ENCODE peak calls at places on chromosomes 13 and 19, in nine cellular contexts. K is fibroblast of mammary gland; A is neural crest cell; D is stimulated activated CD4-positive, alpha-beta T cell treated with anti-CD3 and anti-CD28 coated beads, Interleukin-2, amount 100 ng/mL, for 48 hours; C is heart left ventricle; F is GF-D8; V is astrocyte of the spinal cord; G is heart right ventricle; X is H54. Q is an unnamed sample.

GRCh38 chr13:111904166-111904565 is 162.8 kb upstream of the SOX1 start:
- DNase-seq in K (no peak), A (no peak), D (no peak), C (no peak), F (no peak), V (no peak), G (no peak), X (no peak), Q (no peak)

GRCh38 chr13:97780486-97780885 is 173.0 kb upstream of the IPO5 start:
- DNase-seq in K (no peak), A (no peak), D (no peak), C (no peak), F (no peak), V (no peak), G (no peak), X (no peak), Q (no peak)

GRCh38 chr13:110390572-110390971 is 83.5 kb downstream of the COL4A2 start:
- DNase-seq in K (peak), A (no peak), D (no peak), C (no peak), F (no peak), V (peak), G (no peak), X (peak), Q (no peak)

GRCh38 chr13:28258401-28258800 is 120.1 kb downstream of the PAN3 start:
- DNase-seq in K (no peak), A (no peak), D (no peak), C (no peak), F (no peak), V (no peak), G (no peak), X (no peak), Q (no peak)

GRCh38 chr19:5479958-5480357 is 24.7 kb downstream of the ZNRF4 start:
- DNase-seq in K (no peak), A (no peak), D (no peak), C (no peak), F (no peak), V (no peak), G (no peak), X (no peak), Q (no peak)

GRCh38 chr19:10227215-10227971 is 3.7 kb downstream of the S1PR2 start:
- DNase-seq in K (peak), A (peak), D (no peak), C (peak), F (no peak), V (no peak), G (peak), X (no peak), Q (no peak)

GRCh38 chr19:41910992-41911888 is 17.0 kb downstream of the ERFL start:
- DNase-seq in K (no peak), A (no peak), D (no peak), C (no peak), F (no peak), V (no peak), G (no peak), X (no peak), Q (no peak)

GRCh38 chr19:821976-822773 is 420 bp upstream of the PLPPR3 start:
- DNase-seq in K (no peak), A (peak), D (no peak), C (no peak), F (peak), V (no peak), G (no peak), X (no peak), Q (no peak)

GRCh38 chr13:26482451-26483197 is 74.9 kb upstream of the WASF3 start:
- DNase-seq in K (peak), A (peak), D (peak), C (no peak), F (peak), V (peak), G (no peak), X (peak), Q (peak)

Q was measured in RWPE1.